ENCODE peak calls at places on chromosomes 2 and 18, in six cellular contexts. H is COLO829; K is stimulated activated CD4-positive, alpha-beta T cell treated with anti-CD3 and anti-CD28 coated beads, TNF-alpha, amount 100 ng/mL, for 48 hours; P is AG09309; V is ACHN; T is ascending aorta. L is an unnamed sample.

GRCh38 chr2:70954886-70955285 is 19.2 kb downstream of the ATP6V1B1 start:
- DNase-seq in H (no peak), K (no peak), P (no peak), V (no peak), T (peak), L (no peak)

GRCh38 chr18:22378672-22379282 is 38.9 kb downstream of the CTAGE1 start:
- DNase-seq in H (peak), K (no peak), P (no peak), V (peak), T (no peak), L (no peak)

GRCh38 chr2:29010946-29011649 is 30.0 kb downstream of the TOGARAM2 start:
- DNase-seq in H (peak), K (peak), P (no peak), V (no peak), T (peak), L (no peak)

GRCh38 chr18:64234336-64234735 is 85.4 kb upstream of the LINC00305 start:
- DNase-seq in H (no peak), K (no peak), P (no peak), V (no peak), T (no peak), L (no peak)

GRCh38 chr2:71615769-71616730 is 162.7 kb downstream of the DYSF start:
- DNase-seq in H (no peak), K (no peak), P (no peak), V (no peak), T (peak), L (no peak)

GRCh38 chr2:118774458-118775133 is 72.9 kb downstream of the EN1 start:
- DNase-seq in H (peak), K (no peak), P (no peak), V (peak), T (peak), L (no peak)

GRCh38 chr2:207953354-207953753 is 72.0 kb downstream of the PLEKHM3 start:
- DNase-seq in H (no peak), K (no peak), P (no peak), V (no peak), T (no peak), L (no peak)

GRCh38 chr2:25494626-25495025 is 152.9 kb upstream of the DNMT3A start:
- DNase-seq in H (no peak), K (no peak), P (peak), V (no peak), T (no peak), L (no peak)

GRCh38 chr18:63312731-63313408 is 6.7 kb downstream of the BCL2 start:
- DNase-seq in H (no peak), K (no peak), P (no peak), V (no peak), T (no peak), L (no peak)

GRCh38 chr18:45874501-45875184 is 49.2 kb downstream of the SIGLEC15 start:
- DNase-seq in H (no peak), K (peak), P (no peak), V (no peak), T (no peak), L (no peak)

GRCh38 chr2:219426534-219427136 is 8.0 kb upstream of the SPEG start:
- DNase-seq in H (no peak), K (no peak), P (no peak), V (no peak), T (no peak), L (no peak)

GRCh38 chr2:12816379-12817306 is 99.9 kb downstream of the TRIB2 start:
- DNase-seq in H (peak), K (no peak), P (no peak), V (no peak), T (no peak), L (no peak)

GRCh38 chr2:222802502-222803196 is 58.2 kb upstream of the ACSL3 start:
- DNase-seq in H (no peak), K (no peak), P (no peak), V (no peak), T (no peak), L (no peak)

GRCh38 chr2:100895402-100895801 is 75.5 kb downstream of the NPAS2 start:
- DNase-seq in H (no peak), K (no peak), P (no peak), V (no peak), T (no peak), L (no peak)